ENCODE peak calls at places on chromosomes 4 and X, in six cellular contexts. P is GM12891, E is HepG2, S is H1, W is GM12878, J is K562. D is an unnamed sample.

GRCh38 chrX:85243155-85243554 is 424 bp downstream of the SATL1 start:
- DNase-seq in P (no peak), E (no peak), S (no peak), W (no peak), J (peak; percentile 3), D (no peak)

GRCh38 chrX:48833531-48834138 is 1.8 kb downstream of the PCSK1N start:
- DNase-seq in P (no peak), E (peak; percentile 10), S (no peak), W (no peak), J (peak; percentile 27), D (no peak)

GRCh38 chr4:131091896-131092295 is 1995.9 kb downstream of the C4orf33 start:
- DNase-seq in P (no peak), E (peak; percentile 19), S (no peak), W (no peak), J (peak; percentile 11), D (no peak)

GRCh38 chrX:155027509-155028066 is 944 bp downstream of the FUNDC2 start:
- DNase-seq in P (no peak), E (peak; percentile 11), S (no peak), W (no peak), J (peak; percentile 44), D (no peak)

GRCh38 chrX:38305971-38306370 is 21.3 kb downstream of the RPGR start:
- DNase-seq in P (no peak), E (peak; percentile 18), S (no peak), W (no peak), J (no peak), D (no peak)

GRCh38 chr4:153217440-153217839 is 13.2 kb downstream of the TRIM2 start:
- DNase-seq in P (no peak), E (no peak), S (no peak), W (no peak), J (no peak), D (no peak)

GRCh38 chr4:152328595-152328994 is 207.3 kb downstream of the FBXW7 start:
- DNase-seq in P (no peak), E (no peak), S (no peak), W (no peak), J (no peak), D (no peak)

GRCh38 chr4:87525636-87526035 is 3.5 kb downstream of the SPARCL1 start:
- DNase-seq in P (no peak), E (no peak), S (no peak), W (no peak), J (no peak), D (no peak)

GRCh38 chrX:24079405-24079804 is 24.6 kb downstream of the EIF2S3 start:
- DNase-seq in P (no peak), E (no peak), S (no peak), W (no peak), J (no peak), D (no peak)

GRCh38 chrX:99371976-99372595 is 1038.0 kb downstream of the PCDH19 start:
- DNase-seq in P (no peak), E (no peak), S (no peak), W (no peak), J (no peak), D (no peak)

GRCh38 chr4:47167391-47167790 is 136.0 kb downstream of the GABRB1 start:
- DNase-seq in P (no peak), E (no peak), S (no peak), W (no peak), J (no peak), D (no peak)

GRCh38 chrX:106168107-106168506 is at the start of gene PWWP3B:
- DNase-seq in P (no peak), E (no peak), S (peak; percentile 7), W (no peak), J (peak; percentile 1), D (no peak)

GRCh38 chr4:142356797-142357196 is 489.3 kb downstream of the INPP4B start:
- DNase-seq in P (no peak), E (no peak), S (no peak), W (no peak), J (no peak), D (no peak)

GRCh38 chr4:2560167-2560566 is 23.7 kb downstream of the FAM193A start:
- DNase-seq in P (no peak), E (no peak), S (no peak), W (no peak), J (no peak), D (no peak)

GRCh38 chr4:86594559-86595425 is 677 bp downstream of the PTPN13 start:
- DNase-seq in P (no peak), E (no peak), S (no peak), W (no peak), J (no peak), D (no peak)

GRCh38 chr4:75142850-75143249 is 209.9 kb downstream of the PARM1 start:
- DNase-seq in P (no peak), E (no peak), S (no peak), W (no peak), J (no peak), D (no peak)

GRCh38 chrX:134006484-134007161 is 21.2 kb upstream of the GPC3 start:
- DNase-seq in P (no peak), E (peak; percentile 89), S (no peak), W (no peak), J (no peak), D (no peak)

GRCh38 chr4:94634266-94634665 is 123.5 kb upstream of the BMPR1B start:
- DNase-seq in P (no peak), E (no peak), S (no peak), W (no peak), J (no peak), D (no peak)

GRCh38 chr4:53748328-53748772 is 157.1 kb upstream of the LNX1 start:
- DNase-seq in P (peak; percentile 21), E (no peak), S (no peak), W (peak; percentile 96), J (no peak), D (peak; percentile 32)

GRCh38 chr4:125741825-125742452 is 427.2 kb downstream of the FAT4 start:
- DNase-seq in P (no peak), E (peak; percentile 1), S (no peak), W (no peak), J (no peak), D (no peak)

GRCh38 chr4:172601195-172601594 is 567.4 kb upstream of the GALNT7 start:
- DNase-seq in P (no peak), E (no peak), S (no peak), W (no peak), J (no peak), D (no peak)

GRCh38 chr4:602559-602942 is 22.8 kb upstream of the PDE6B start:
- DNase-seq in P (no peak), E (peak; percentile 60), S (peak; percentile 76), W (no peak), J (peak; percentile 68), D (no peak)

GRCh38 chr4:185504098-185505047 is 30.9 kb downstream of the PDLIM3 start:
- DNase-seq in P (no peak), E (peak; percentile 95), S (no peak), W (no peak), J (peak; percentile 64), D (no peak)

GRCh38 chrX:130047416-130047815 is 62.9 kb downstream of the ELF4 start:
- DNase-seq in P (no peak), E (no peak), S (no peak), W (no peak), J (no peak), D (no peak)

GRCh38 chrX:130048686-130049222 is 61.5 kb downstream of the ELF4 start:
- DNase-seq in P (no peak), E (no peak), S (no peak), W (no peak), J (no peak), D (no peak)

GRCh38 chrX:130053236-130053635 is 57.1 kb downstream of the ELF4 start:
- DNase-seq in P (no peak), E (no peak), S (no peak), W (no peak), J (no peak), D (no peak)

GRCh38 chrX:130051176-130051845 is 59.0 kb downstream of the ELF4 start:
- DNase-seq in P (no peak), E (no peak), S (no peak), W (no peak), J (no peak), D (no peak)

DNA sequence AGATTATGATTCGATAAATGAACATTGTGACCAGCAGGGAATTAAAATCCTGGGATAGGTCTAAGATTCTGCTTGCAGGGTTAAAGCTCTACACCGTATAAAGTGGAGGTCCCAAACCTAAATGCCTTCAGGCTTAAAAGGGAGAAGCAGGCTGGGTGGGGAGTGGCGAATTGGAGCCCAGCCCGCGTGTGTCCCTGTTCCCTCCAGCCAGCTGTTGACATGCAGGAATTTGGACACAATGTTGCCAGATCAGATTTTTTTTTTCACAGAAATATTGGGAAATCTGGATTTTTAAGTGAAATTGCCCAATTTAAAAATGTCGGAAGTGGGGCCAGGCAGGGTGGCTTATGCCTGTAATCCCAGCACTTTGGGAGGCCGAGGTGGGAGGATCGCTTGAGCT is 60.5 kb downstream of the ELF4 start:
- DNase-seq in P (no peak), E (no peak), S (no peak), W (no peak), J (no peak), D (no peak)
- TF ChIP-seq POLR2AphosphoS5 in P (no peak), E (no peak), S (no peak), W (no peak), J (no peak), D (no peak)

GRCh38 chr4:123662827-123663226 is 266.2 kb downstream of the SPRY1 start:
- DNase-seq in P (no peak), E (no peak), S (no peak), W (no peak), J (no peak), D (no peak)
- TF ChIP-seq POLR2A in P (no peak), E (no peak), S (no peak), W (no peak), J (no peak), D (no peak)

GRCh38 chrX:40152706-40153334 is 55.1 kb upstream of the BCOR start:
- DNase-seq in P (no peak), E (no peak), S (no peak), W (no peak), J (no peak), D (no peak)
- TF ChIP-seq TAF1 in P (no peak), E (no peak), S (no peak), W (no peak), J (no peak), D (no peak)

GRCh38 chrX:10166731-10167149 is 10.0 kb downstream of the CLCN4 start:
- DNase-seq in P (no peak), E (peak; percentile 39), S (no peak), W (no peak), J (no peak), D (no peak)
- TF ChIP-seq POLR2AphosphoS5 in P (no peak), E (no peak), S (no peak), W (no peak), J (no peak), D (no peak)

GRCh38 chr4:25861951-25862410 is 807 bp downstream of the SEL1L3 start:
- DNase-seq in P (no peak), E (no peak), S (no peak), W (no peak), J (peak; percentile 59), D (no peak)
- TF ChIP-seq POLR2A in P (no peak), E (no peak), S (no peak), W (no peak), J (peak; percentile 42), D (peak; percentile 17)

D was measured in GM12892.